ENCODE peak calls at places on chromosomes 6 and 20, in ten cellular contexts. E, C, Y, I, F, U, X, A, G and B are unnamed samples.
A peak's percentile ranks its signal among the peaks of the same experiment; 100 is the strongest.

GRCh38 chr6:33208089-33208967 is at the start of gene RING1:
- DNase-seq in E (peak; percentile 92), C (peak; percentile 64), Y (peak; percentile 54), I (peak; percentile 82), F (peak; percentile 86), U (peak; percentile 88), X (peak; percentile 78), A (no peak), G (peak; percentile 76), B (peak; percentile 94)

GRCh38 chr6:101443315-101443714 is 49.8 kb downstream of the GRIK2 start:
- DNase-seq in E (no peak), C (no peak), Y (no peak), I (no peak), F (no peak), U (no peak), X (no peak), A (no peak), G (no peak), B (no peak)

GRCh38 chr6:20564269-20564668 is 30.0 kb downstream of the CDKAL1 start:
- DNase-seq in E (peak; percentile 50), C (no peak), Y (peak; percentile 91), I (no peak), F (peak; percentile 35), U (peak; percentile 57), X (no peak), A (no peak), G (peak; percentile 66), B (peak; percentile 36)

GRCh38 chr6:27553123-27553904 is 80.4 kb upstream of the ZNF184 start:
- DNase-seq in E (peak; percentile 20), C (no peak), Y (peak; percentile 85), I (no peak), F (peak; percentile 88), U (peak; percentile 23), X (no peak), A (peak; percentile 39), G (peak; percentile 90), B (no peak)

GRCh38 chr6:37489697-37490336 is 9.9 kb downstream of the CCDC167 start:
- DNase-seq in E (peak; percentile 46), C (no peak), Y (no peak), I (no peak), F (peak; percentile 47), U (peak; percentile 34), X (no peak), A (no peak), G (peak; percentile 44), B (no peak)

GRCh38 chr6:112296122-112296521 is 41.8 kb upstream of the LAMA4 start:
- DNase-seq in E (peak; percentile 47), C (no peak), Y (no peak), I (no peak), F (peak; percentile 12), U (no peak), X (no peak), A (no peak), G (peak; percentile 58), B (no peak)

GRCh38 chr6:168959696-168960095 is 293.9 kb downstream of the THBS2 start:
- DNase-seq in E (no peak), C (no peak), Y (no peak), I (no peak), F (no peak), U (no peak), X (no peak), A (no peak), G (no peak), B (no peak)

GRCh38 chr6:125363010-125363359 is 61.2 kb upstream of the HDDC2 start:
- DNase-seq in E (peak; percentile 79), C (no peak), Y (no peak), I (no peak), F (no peak), U (no peak), X (no peak), A (no peak), G (no peak), B (peak; percentile 50)

GRCh38 chr6:144134176-144134575 is 16.1 kb upstream of the STX11 start:
- DNase-seq in E (no peak), C (no peak), Y (no peak), I (no peak), F (no peak), U (no peak), X (no peak), A (no peak), G (no peak), B (no peak)

GRCh38 chr6:109480993-109481480 is 2.0 kb downstream of the ZBTB24 start:
- DNase-seq in E (no peak), C (no peak), Y (no peak), I (no peak), F (no peak), U (no peak), X (no peak), A (no peak), G (no peak), B (no peak)

GRCh38 chr20:18692453-18692852 is 104.6 kb downstream of the DTD1 start:
- DNase-seq in E (no peak), C (no peak), Y (no peak), I (no peak), F (no peak), U (no peak), X (no peak), A (no peak), G (no peak), B (peak; percentile 16)